ENCODE peak calls at places on chromosomes 4 and X, in ten cellular contexts. One of them, this sample, is unnamed.

GRCh38 chrX:17689971-17690409 is 47.3 kb upstream of the SCML1 start:
- DNase-seq in HEK293T: peak; percentile 59
- DNase-seq in NCI-H1092 treated with DMSO at 0.1 percent for 48 hours: peak; percentile 86
- DNase-seq in AG10803: peak; percentile 82
- DNase-seq in anterior cingulate cortex: peak; percentile 16
- DNase-seq in NCI-H2081: peak; percentile 70
- DNase-seq in natural killer cell treated with Interleukin-12 subunit alpha and Interleukin-12 subunit beta and Interleukin-15 and Interleukin-18, amount 100 ng/mL, for 72 hours: no peak
- DNase-seq in activated naive CD4-positive, alpha-beta T cell treated with Interleukin-2 at 50 U/mL for 16 hours: peak; percentile 2
- DNase-seq in hippocampal formation: peak; percentile 29
- DNase-seq in GM06990: no peak
- DNase-seq in this sample: no peak

GRCh38 chr4:138507527-138507926 is 265.4 kb upstream of the SLC7A11 start:
- DNase-seq in AG10803: peak; percentile 81
- DNase-seq in GM06990: no peak
- DNase-seq in hippocampal formation: no peak
- DNase-seq in HEK293T: no peak
- DNase-seq in NCI-H1092 treated with DMSO at 0.1 percent for 48 hours: no peak
- DNase-seq in natural killer cell treated with Interleukin-12 subunit alpha and Interleukin-12 subunit beta and Interleukin-15 and Interleukin-18, amount 100 ng/mL, for 72 hours: no peak
- DNase-seq in activated naive CD4-positive, alpha-beta T cell treated with Interleukin-2 at 50 U/mL for 16 hours: no peak
- DNase-seq in anterior cingulate cortex: no peak
- DNase-seq in NCI-H2081: no peak
- DNase-seq in this sample: no peak

GRCh38 chr4:70802923-70803605 is 36.6 kb downstream of the GRSF1 start:
- DNase-seq in NCI-H1092 treated with DMSO at 0.1 percent for 48 hours: no peak
- DNase-seq in hippocampal formation: no peak
- DNase-seq in natural killer cell treated with Interleukin-12 subunit alpha and Interleukin-12 subunit beta and Interleukin-15 and Interleukin-18, amount 100 ng/mL, for 72 hours: no peak
- DNase-seq in activated naive CD4-positive, alpha-beta T cell treated with Interleukin-2 at 50 U/mL for 16 hours: no peak
- DNase-seq in HEK293T: no peak
- DNase-seq in anterior cingulate cortex: no peak
- DNase-seq in NCI-H2081: no peak
- DNase-seq in AG10803: no peak
- DNase-seq in GM06990: no peak
- DNase-seq in this sample: no peak

GRCh38 chr4:141643557-141643956 is 7.2 kb downstream of the IL15 start:
- DNase-seq in activated naive CD4-positive, alpha-beta T cell treated with Interleukin-2 at 50 U/mL for 16 hours: no peak
- DNase-seq in NCI-H2081: no peak
- DNase-seq in AG10803: peak; percentile 68
- DNase-seq in anterior cingulate cortex: no peak
- DNase-seq in NCI-H1092 treated with DMSO at 0.1 percent for 48 hours: no peak
- DNase-seq in natural killer cell treated with Interleukin-12 subunit alpha and Interleukin-12 subunit beta and Interleukin-15 and Interleukin-18, amount 100 ng/mL, for 72 hours: no peak
- DNase-seq in GM06990: no peak
- DNase-seq in hippocampal formation: no peak
- DNase-seq in HEK293T: no peak
- DNase-seq in this sample: no peak

GRCh38 chr4:25022741-25023140 is 8.0 kb downstream of the LGI2 start:
- DNase-seq in hippocampal formation: no peak
- DNase-seq in anterior cingulate cortex: no peak
- DNase-seq in activated naive CD4-positive, alpha-beta T cell treated with Interleukin-2 at 50 U/mL for 16 hours: no peak
- DNase-seq in HEK293T: no peak
- DNase-seq in NCI-H2081: no peak
- DNase-seq in natural killer cell treated with Interleukin-12 subunit alpha and Interleukin-12 subunit beta and Interleukin-15 and Interleukin-18, amount 100 ng/mL, for 72 hours: no peak
- DNase-seq in NCI-H1092 treated with DMSO at 0.1 percent for 48 hours: no peak
- DNase-seq in AG10803: no peak
- DNase-seq in GM06990: no peak
- DNase-seq in this sample: no peak

GRCh38 chrX:123570011-123570590 is 162.8 kb downstream of the THOC2 start:
- DNase-seq in activated naive CD4-positive, alpha-beta T cell treated with Interleukin-2 at 50 U/mL for 16 hours: no peak
- DNase-seq in NCI-H2081: no peak
- DNase-seq in hippocampal formation: no peak
- DNase-seq in GM06990: no peak
- DNase-seq in anterior cingulate cortex: no peak
- DNase-seq in HEK293T: no peak
- DNase-seq in NCI-H1092 treated with DMSO at 0.1 percent for 48 hours: no peak
- DNase-seq in AG10803: no peak
- DNase-seq in natural killer cell treated with Interleukin-12 subunit alpha and Interleukin-12 subunit beta and Interleukin-15 and Interleukin-18, amount 100 ng/mL, for 72 hours: no peak
- DNase-seq in this sample: no peak

GRCh38 chr4:185548587-185548986 is 13.3 kb upstream of the PDLIM3 start:
- DNase-seq in GM06990: no peak
- DNase-seq in HEK293T: no peak
- DNase-seq in AG10803: no peak
- DNase-seq in NCI-H1092 treated with DMSO at 0.1 percent for 48 hours: no peak
- DNase-seq in NCI-H2081: no peak
- DNase-seq in natural killer cell treated with Interleukin-12 subunit alpha and Interleukin-12 subunit beta and Interleukin-15 and Interleukin-18, amount 100 ng/mL, for 72 hours: no peak
- DNase-seq in activated naive CD4-positive, alpha-beta T cell treated with Interleukin-2 at 50 U/mL for 16 hours: no peak
- DNase-seq in anterior cingulate cortex: no peak
- DNase-seq in hippocampal formation: no peak
- DNase-seq in this sample: no peak

GRCh38 chr4:32440391-32440790 is 1720.2 kb downstream of the PCDH7 start:
- DNase-seq in anterior cingulate cortex: no peak
- DNase-seq in NCI-H2081: no peak
- DNase-seq in NCI-H1092 treated with DMSO at 0.1 percent for 48 hours: no peak
- DNase-seq in AG10803: no peak
- DNase-seq in hippocampal formation: no peak
- DNase-seq in GM06990: no peak
- DNase-seq in natural killer cell treated with Interleukin-12 subunit alpha and Interleukin-12 subunit beta and Interleukin-15 and Interleukin-18, amount 100 ng/mL, for 72 hours: no peak
- DNase-seq in HEK293T: no peak
- DNase-seq in activated naive CD4-positive, alpha-beta T cell treated with Interleukin-2 at 50 U/mL for 16 hours: no peak
- DNase-seq in this sample: no peak

GRCh38 chr4:175035907-175036306 is 117.7 kb downstream of the ADAM29 start:
- DNase-seq in hippocampal formation: no peak
- DNase-seq in HEK293T: no peak
- DNase-seq in GM06990: no peak
- DNase-seq in AG10803: peak; percentile 6
- DNase-seq in anterior cingulate cortex: no peak
- DNase-seq in NCI-H2081: no peak
- DNase-seq in natural killer cell treated with Interleukin-12 subunit alpha and Interleukin-12 subunit beta and Interleukin-15 and Interleukin-18, amount 100 ng/mL, for 72 hours: no peak
- DNase-seq in NCI-H1092 treated with DMSO at 0.1 percent for 48 hours: no peak
- DNase-seq in activated naive CD4-positive, alpha-beta T cell treated with Interleukin-2 at 50 U/mL for 16 hours: no peak
- DNase-seq in this sample: no peak

GRCh38 chrX:103845165-103845653 is 13.2 kb upstream of the RAB9B start:
- DNase-seq in natural killer cell treated with Interleukin-12 subunit alpha and Interleukin-12 subunit beta and Interleukin-15 and Interleukin-18, amount 100 ng/mL, for 72 hours: peak; percentile 63
- DNase-seq in HEK293T: peak; percentile 85
- DNase-seq in NCI-H2081: peak; percentile 59
- DNase-seq in anterior cingulate cortex: peak; percentile 44
- DNase-seq in NCI-H1092 treated with DMSO at 0.1 percent for 48 hours: peak; percentile 41
- DNase-seq in hippocampal formation: peak; percentile 10
- DNase-seq in activated naive CD4-positive, alpha-beta T cell treated with Interleukin-2 at 50 U/mL for 16 hours: peak; percentile 50
- DNase-seq in GM06990: peak; percentile 5
- DNase-seq in AG10803: peak; percentile 85
- DNase-seq in this sample: no peak

GRCh38 chr4:9970399-9971011 is 50.8 kb downstream of the SLC2A9 start:
- DNase-seq in AG10803: no peak
- DNase-seq in hippocampal formation: no peak
- DNase-seq in activated naive CD4-positive, alpha-beta T cell treated with Interleukin-2 at 50 U/mL for 16 hours: no peak
- DNase-seq in NCI-H1092 treated with DMSO at 0.1 percent for 48 hours: no peak
- DNase-seq in NCI-H2081: no peak
- DNase-seq in GM06990: peak; percentile 64
- DNase-seq in natural killer cell treated with Interleukin-12 subunit alpha and Interleukin-12 subunit beta and Interleukin-15 and Interleukin-18, amount 100 ng/mL, for 72 hours: no peak
- DNase-seq in HEK293T: no peak
- DNase-seq in anterior cingulate cortex: no peak
- DNase-seq in this sample: no peak

GRCh38 chrX:51404445-51404844 is 71.8 kb downstream of the NUDT10 start:
- DNase-seq in AG10803: no peak
- DNase-seq in GM06990: no peak
- DNase-seq in anterior cingulate cortex: no peak
- DNase-seq in natural killer cell treated with Interleukin-12 subunit alpha and Interleukin-12 subunit beta and Interleukin-15 and Interleukin-18, amount 100 ng/mL, for 72 hours: no peak
- DNase-seq in NCI-H1092 treated with DMSO at 0.1 percent for 48 hours: no peak
- DNase-seq in HEK293T: no peak
- DNase-seq in hippocampal formation: no peak
- DNase-seq in activated naive CD4-positive, alpha-beta T cell treated with Interleukin-2 at 50 U/mL for 16 hours: no peak
- DNase-seq in NCI-H2081: no peak
- DNase-seq in this sample: no peak

GRCh38 chr4:7778524-7779193 is 161.0 kb downstream of the AFAP1 start:
- DNase-seq in activated naive CD4-positive, alpha-beta T cell treated with Interleukin-2 at 50 U/mL for 16 hours: no peak
- DNase-seq in hippocampal formation: no peak
- DNase-seq in NCI-H1092 treated with DMSO at 0.1 percent for 48 hours: no peak
- DNase-seq in natural killer cell treated with Interleukin-12 subunit alpha and Interleukin-12 subunit beta and Interleukin-15 and Interleukin-18, amount 100 ng/mL, for 72 hours: no peak
- DNase-seq in HEK293T: no peak
- DNase-seq in GM06990: no peak
- DNase-seq in anterior cingulate cortex: no peak
- DNase-seq in NCI-H2081: no peak
- DNase-seq in AG10803: no peak
- DNase-seq in this sample: peak; percentile 70

GRCh38 chr4:108361886-108362285 is 193.2 kb upstream of the LEF1 start:
- DNase-seq in anterior cingulate cortex: no peak
- DNase-seq in GM06990: no peak
- DNase-seq in natural killer cell treated with Interleukin-12 subunit alpha and Interleukin-12 subunit beta and Interleukin-15 and Interleukin-18, amount 100 ng/mL, for 72 hours: no peak
- DNase-seq in hippocampal formation: no peak
- DNase-seq in HEK293T: no peak
- DNase-seq in NCI-H2081: no peak
- DNase-seq in AG10803: no peak
- DNase-seq in activated naive CD4-positive, alpha-beta T cell treated with Interleukin-2 at 50 U/mL for 16 hours: no peak
- DNase-seq in NCI-H1092 treated with DMSO at 0.1 percent for 48 hours: no peak
- DNase-seq in this sample: no peak